ENCODE peak calls at places on chromosome X, in four cellular contexts. W is activated T-helper 9 cell treated with anti-CD3 and anti-CD28 coated beads, Interleukin-2, amount 50 U/mL, for 16 hours; S is right lobe of liver; Z is NCI-H446 treated with DMSO at 0.1 percent for 48 hours. P is an unnamed sample.
A peak's percentile ranks its signal among the peaks of the same experiment; 100 is the strongest.

GRCh38 chrX:153845842-153846241 is 15.5 kb upstream of the PDZD4 start:
- DNase-seq in W (no peak), S (no peak), Z (no peak), P (no peak)

GRCh38 chrX:41236629-41237028 is 97.3 kb upstream of the DDX3X start:
- DNase-seq in W (no peak), S (no peak), Z (no peak), P (peak; percentile 11)

GRCh38 chrX:859329-859728 is 228.7 kb downstream of the SHOX start:
- DNase-seq in W (no peak), S (no peak), Z (no peak), P (no peak)

GRCh38 chrX:123878177-123878576 is 18.3 kb downstream of the XIAP start:
- DNase-seq in W (no peak), S (no peak), Z (no peak), P (no peak)

GRCh38 chrX:44795945-44796450 is 47.8 kb upstream of the DUSP21 start:
- DNase-seq in W (no peak), S (no peak), Z (no peak), P (no peak)

GRCh38 chrX:154411981-154412340 is 622 bp downstream of the TAFAZZIN start:
- DNase-seq in W (peak; percentile 34), S (peak; percentile 74), Z (peak; percentile 52), P (peak; percentile 64)

GRCh38 chrX:143304518-143304917 is 212.8 kb downstream of the SPANXN3 start:
- DNase-seq in W (no peak), S (no peak), Z (no peak), P (no peak)

GRCh38 chrX:101206471-101206870 is 13.1 kb upstream of the DRP2 start:
- DNase-seq in W (no peak), S (no peak), Z (peak; percentile 1), P (peak; percentile 17)

GRCh38 chrX:40086569-40087335 is 11.0 kb downstream of the BCOR start:
- DNase-seq in W (no peak), S (no peak), Z (no peak), P (peak; percentile 89)

GRCh38 chrX:10576777-10577444 is 43.5 kb downstream of the MID1 start:
- DNase-seq in W (no peak), S (no peak), Z (no peak), P (peak; percentile 16)

GRCh38 chrX:9542765-9543119 is 77.9 kb downstream of the TBL1X start:
- DNase-seq in W (no peak), S (no peak), Z (no peak), P (peak; percentile 12)

GRCh38 chrX:66654411-66654810 is 15.5 kb upstream of the EDA2R start:
- DNase-seq in W (no peak), S (no peak), Z (no peak), P (no peak)

GRCh38 chrX:63922221-63922620 is 137.2 kb upstream of the ARHGEF9 start:
- DNase-seq in W (no peak), S (no peak), Z (no peak), P (no peak)

GRCh38 chrX:7372843-7373525 is 225.0 kb upstream of the PUDP start:
- DNase-seq in W (no peak), S (no peak), Z (no peak), P (no peak)

GRCh38 chrX:68917799-68918198 is 89.0 kb downstream of the EFNB1 start:
- DNase-seq in W (no peak), S (no peak), Z (no peak), P (no peak)

GRCh38 chrX:33339219-33339618 is 127.9 kb upstream of the DMD start:
- DNase-seq in W (no peak), S (no peak), Z (no peak), P (peak; percentile 25)

GRCh38 chrX:123338240-123338639 is 154.2 kb downstream of the GRIA3 start:
- DNase-seq in W (no peak), S (no peak), Z (no peak), P (no peak)

GRCh38 chrX:38854305-38854704 is 53.0 kb downstream of the MID1IP1 start:
- DNase-seq in W (no peak), S (no peak), Z (no peak), P (no peak)

GRCh38 chrX:30489323-30489722 is 88.2 kb downstream of the TASL start:
- DNase-seq in W (no peak), S (no peak), Z (no peak), P (no peak)

GRCh38 chrX:19810370-19810769 is 77.0 kb downstream of the SH3KBP1 start:
- DNase-seq in W (no peak), S (no peak), Z (no peak), P (peak; percentile 4)

GRCh38 chrX:45803383-45803921 is 602.8 kb upstream of the DIPK2B start:
- DNase-seq in W (peak; percentile 15), S (no peak), Z (no peak), P (no peak)

GRCh38 chrX:137342969-137343368 is 223.0 kb upstream of the ZIC3 start:
- DNase-seq in W (no peak), S (no peak), Z (no peak), P (no peak)

GRCh38 chrX:129961180-129962083 is 21.0 kb upstream of the BCORL1 start:
- DNase-seq in W (peak; percentile 49), S (peak; percentile 72), Z (no peak), P (peak; percentile 6)

P was measured in Ammon's horn.